ENCODE peak calls at places on chromosomes 12 and 14, in five cellular contexts. E is heart right ventricle, C is esophagus squamous epithelium, T is GM12865, Y is lower leg skin. D is an unnamed sample.

GRCh38 chr12:24172773-24173447 is 223.4 kb upstream of the SOX5 start:
- DNase-seq in T (no peak), C (no peak), Y (no peak), E (no peak), D (no peak)

GRCh38 chr12:14454098-14454907 is 88.8 kb downstream of the ATF7IP start:
- DNase-seq in C (no peak), T (peak; percentile 82), E (no peak), Y (no peak), D (peak; percentile 71)

GRCh38 chr12:124143726-124144125 is 151.2 kb upstream of the RFLNA start:
- DNase-seq in T (no peak), Y (no peak), E (no peak), C (no peak), D (peak; percentile 65)

GRCh38 chr12:31431721-31432120 is 105.8 kb upstream of the SINHCAF start:
- DNase-seq in T (no peak), E (no peak), C (no peak), Y (no peak), D (no peak)

GRCh38 chr12:91424506-91424905 is 241.9 kb upstream of the DCN start:
- DNase-seq in E (no peak), Y (no peak), T (no peak), C (no peak), D (no peak)

GRCh38 chr12:122076743-122077495 is 1.6 kb upstream of the MLXIP start:
- DNase-seq in E (no peak), C (no peak), T (no peak), Y (no peak), D (no peak)

GRCh38 chr12:50637870-50638481 is 125.9 kb upstream of the ATF1 start:
- DNase-seq in Y (no peak), E (no peak), C (no peak), T (peak; percentile 61), D (peak; percentile 37)

GRCh38 chr12:102024765-102025164 is 37.0 kb downstream of the WASHC3 start:
- DNase-seq in C (no peak), T (no peak), Y (no peak), E (no peak), D (no peak)

GRCh38 chr12:52444647-52445595 is 7.0 kb downstream of the KRT6B start:
- DNase-seq in C (no peak), E (no peak), T (no peak), Y (peak; percentile 81), D (no peak)

GRCh38 chr12:65643595-65644386 is 180.5 kb upstream of the HMGA2 start:
- DNase-seq in C (no peak), E (no peak), Y (no peak), T (no peak), D (no peak)

GRCh38 chr14:44700184-44700583 is 193.1 kb upstream of the FSCB start:
- DNase-seq in C (no peak), T (no peak), E (no peak), Y (no peak), D (no peak)

GRCh38 chr12:132356686-132357622 is 27.6 kb upstream of the GALNT9 start:
- DNase-seq in T (no peak), Y (no peak), C (no peak), E (no peak), D (no peak)

GRCh38 chr12:104137175-104137901 is 672 bp downstream of the NFYB start:
- DNase-seq in Y (no peak), T (peak; percentile 68), E (peak; percentile 44), C (no peak), D (peak; percentile 62)

GRCh38 chr12:109776624-109777023 is 56.6 kb downstream of the TRPV4 start:
- DNase-seq in T (no peak), E (no peak), C (no peak), Y (no peak), D (no peak)

GRCh38 chr14:27427796-27428195 is 830.0 kb upstream of the NOVA1 start:
- DNase-seq in E (no peak), T (no peak), C (no peak), Y (no peak), D (no peak)

GRCh38 chr14:24241829-24242443 is 487 bp downstream of the TINF2 start:
- DNase-seq in E (peak; percentile 93), C (peak; percentile 88), T (peak; percentile 94), Y (peak; percentile 97), D (peak; percentile 95)

GRCh38 chr14:71113376-71113775 is 206.1 kb downstream of the PCNX1 start:
- DNase-seq in Y (no peak), C (no peak), E (no peak), T (no peak), D (no peak)

GRCh38 chr14:24463017-24463805 is 20.6 kb upstream of the SDR39U1 start:
- DNase-seq in Y (no peak), T (peak; percentile 21), E (no peak), C (no peak), D (no peak)

GRCh38 chr12:2074792-2075191 is 22.0 kb downstream of the CACNA1C start:
- DNase-seq in Y (peak; percentile 18), E (no peak), C (no peak), T (no peak), D (no peak)

GRCh38 chr12:57452937-57453509 is 2.1 kb upstream of the INHBE start:
- DNase-seq in Y (peak; percentile 92), E (peak; percentile 82), T (peak; percentile 72), C (no peak), D (peak; percentile 82)

GRCh38 chr14:105844047-105844630 is 317.8 kb downstream of the TMEM121 start:
- DNase-seq in Y (peak; percentile 78), E (no peak), T (no peak), C (no peak), D (no peak)

GRCh38 chr14:53953002-53953827 is 3.4 kb downstream of the BMP4 start:
- DNase-seq in E (peak; percentile 88), C (no peak), T (peak; percentile 72), Y (peak; percentile 96), D (peak; percentile 80)

GRCh38 chr12:78431931-78432330 is 432.6 kb upstream of the SYT1 start:
- DNase-seq in E (no peak), T (no peak), C (no peak), Y (no peak), D (no peak)

GRCh38 chr14:94771191-94771905 is 1.4 kb upstream of the GSC start:
- DNase-seq in E (no peak), Y (no peak), C (no peak), T (no peak), D (no peak)

GRCh38 chr12:127006972-127007371 is 1260.0 kb upstream of the TMEM132C start:
- DNase-seq in Y (no peak), T (no peak), C (no peak), E (no peak), D (no peak)

GRCh38 chr12:124923906-124924734 is 9.7 kb upstream of the UBC start:
- DNase-seq in C (no peak), E (no peak), Y (no peak), T (no peak), D (no peak)

GRCh38 chr14:26008290-26008689 is 589.5 kb downstream of the NOVA1 start:
- DNase-seq in C (no peak), Y (no peak), T (no peak), E (no peak), D (no peak)

GRCh38 chr12:123006977-123007376 is 26.5 kb downstream of the ARL6IP4 start:
- DNase-seq in C (no peak), E (no peak), Y (no peak), T (no peak), D (no peak)

GRCh38 chr14:62691613-62692489 is 353.4 kb downstream of the KCNH5 start:
- DNase-seq in Y (no peak), E (no peak), T (no peak), C (no peak), D (peak; percentile 84)

GRCh38 chr12:106897082-106897481 is 58.6 kb upstream of the TMEM263 start:
- DNase-seq in Y (no peak), T (no peak), E (no peak), C (no peak), D (no peak)

GRCh38 chr12:132861558-132861957 is 25.8 kb downstream of the CHFR start:
- DNase-seq in Y (no peak), T (no peak), C (no peak), E (no peak), D (no peak)

GRCh38 chr14:76844223-76844622 is 18.0 kb downstream of the LRRC74A start:
- DNase-seq in C (no peak), E (peak; percentile 68), T (peak; percentile 26), Y (peak; percentile 90), D (no peak)

GRCh38 chr12:101671157-101671791 is 26.2 kb upstream of the CHPT1 start:
- DNase-seq in T (peak; percentile 58), Y (no peak), C (no peak), E (no peak), D (no peak)

GRCh38 chr12:56317675-56318074 is 1.9 kb upstream of the CNPY2 start:
- DNase-seq in C (no peak), E (no peak), T (no peak), Y (no peak), D (no peak)
- TF ChIP-seq CTCF in C (no peak), E (no peak), T (no peak), Y (no peak), D (no peak)

GRCh38 chr14:68628605-68629310 is 164.1 kb downstream of the ZFP36L1 start:
- DNase-seq in T (peak; percentile 18), Y (peak; percentile 84), C (no peak), E (no peak), D (peak; percentile 87)
- H3K4me3 ChIP-seq in T (peak overlapping the region; percentile 5), Y (no peak overlapping the region), C (peak overlapping the region; percentile 49), E (peak overlapping the region; percentile 38), D (peak overlapping the region; percentile 49)

DNA sequence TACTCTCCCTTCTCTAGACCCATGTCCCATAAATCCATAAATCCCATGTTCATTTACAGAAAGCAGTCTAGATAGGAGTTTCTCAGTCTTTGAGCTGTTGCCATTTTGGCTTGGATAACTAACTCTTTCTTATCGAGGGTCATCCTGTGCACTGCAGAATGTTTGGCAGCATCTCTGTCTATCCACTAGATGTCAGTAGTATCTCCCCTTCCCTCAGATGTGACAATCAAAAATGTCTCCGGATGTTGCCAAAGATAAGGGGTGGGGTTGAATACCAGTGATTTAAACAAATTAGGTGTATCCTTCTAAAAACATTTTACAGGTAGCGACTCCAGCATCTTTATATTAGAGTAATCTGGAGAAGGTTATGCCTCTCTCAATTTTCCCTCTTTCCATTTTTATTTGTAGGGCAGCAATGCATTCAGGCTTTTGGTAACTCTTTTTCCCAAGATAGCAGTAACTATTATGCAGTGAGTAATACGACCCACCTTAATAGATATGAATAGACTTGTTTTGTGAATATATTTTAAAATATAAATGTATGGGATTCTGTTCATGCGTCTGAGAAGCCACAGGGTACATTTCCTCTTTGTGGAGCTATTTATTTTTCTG is 100.7 kb downstream of the LRRK2 start:
- DNase-seq in T (peak; percentile 67), C (no peak), Y (no peak), E (no peak), D (peak; percentile 40)
- TF ChIP-seq CTCF in T (peak; percentile 77), C (peak; percentile 39), Y (no peak), E (peak; percentile 19), D (peak; percentile 82)

DNA sequence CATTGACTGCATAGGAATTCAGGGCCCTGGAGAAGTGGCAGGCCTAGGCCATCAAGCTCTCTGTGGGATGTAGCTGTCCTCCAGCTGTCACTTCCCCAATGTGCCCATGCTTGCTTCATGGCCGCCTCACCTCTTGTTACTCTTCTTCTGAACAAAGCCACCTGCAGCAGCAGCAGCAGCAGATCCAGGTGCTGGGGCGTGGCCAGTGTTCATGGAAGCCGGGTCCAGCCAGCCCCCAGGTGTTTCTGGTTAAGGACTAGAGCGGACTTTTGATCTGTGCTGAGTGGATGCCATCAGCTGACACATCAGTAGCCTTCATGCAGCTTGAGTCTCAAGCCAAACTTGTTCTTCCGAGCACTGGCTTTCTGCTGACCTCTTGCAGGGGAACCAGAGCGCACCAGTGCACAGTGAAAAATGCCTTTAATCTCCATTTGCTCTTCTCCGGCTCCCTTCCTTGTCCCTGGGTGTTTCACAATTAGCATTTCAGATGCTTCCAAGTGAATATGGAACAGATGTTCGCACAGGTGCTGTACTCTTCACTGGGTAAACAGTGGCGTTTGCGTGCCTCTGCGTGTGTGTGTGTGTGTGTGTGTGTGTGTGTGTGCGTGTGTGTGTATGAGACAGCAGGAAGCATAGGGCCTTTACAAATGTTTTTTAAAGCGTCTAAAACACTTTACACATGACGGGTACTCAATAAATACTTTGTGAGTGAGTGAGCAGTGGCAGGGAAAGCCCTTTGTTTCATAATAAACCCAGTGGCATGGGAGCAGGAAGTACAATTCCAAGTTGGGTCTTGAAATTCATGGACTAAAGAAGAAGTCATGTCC is 20.1 kb downstream of the TPCN1 start:
- DNase-seq in Y (peak; percentile 84), C (no peak), T (no peak), E (no peak), D (peak; percentile 82)
- H3K4me3 ChIP-seq in Y (no peak overlapping the region), C (no peak overlapping the region), T (no peak overlapping the region), E (no peak overlapping the region), D (no peak overlapping the region)